ENCODE peak calls at places on chromosomes 5 and 9, in four cellular contexts. R is IMR-90, F is colonic mucosa, N is stomach. H is an unnamed sample. For H3K4me1 and H3K27me3, the result is how much of the 10 kb centered on the place peaks cover.

GRCh38 chr5:11878846-11879245 is 25.4 kb downstream of the CTNND2 start:
- DNase-seq in N (no peak), F (no peak), R (no peak), H (no peak)

GRCh38 chr5:43042176-43042625 is 2.1 kb upstream of the ANXA2R start:
- DNase-seq in R (peak), N (peak), F (peak), H (peak)

GRCh38 chr9:14180077-14180941 is 133.6 kb downstream of the NFIB start:
- DNase-seq in N (peak), F (peak), R (no peak), H (no peak)

GRCh38 chr5:96528816-96529474 is 95.9 kb upstream of the PCSK1 start:
- DNase-seq in R (no peak), N (no peak), F (no peak), H (no peak)

GRCh38 chr5:139636207-139636792 is 11.8 kb upstream of the CXXC5 start:
- DNase-seq in F (peak), N (peak), R (no peak), H (no peak)

GRCh38 chr9:34124923-34125322 is 1.6 kb downstream of the DCAF12 start:
- DNase-seq in F (peak), R (no peak), N (no peak), H (no peak)

GRCh38 chr5:2565147-2565546 is 186.3 kb downstream of the IRX2 start:
- DNase-seq in R (no peak), F (no peak), N (no peak), H (no peak)

GRCh38 chr5:169911448-169912212 is 68.7 kb downstream of the INSYN2B start:
- DNase-seq in R (no peak), F (no peak), N (no peak), H (no peak)

GRCh38 chr5:128109138-128109537 is 25.6 kb downstream of the SLC12A2 start:
- DNase-seq in F (peak), R (no peak), N (no peak), H (peak)

GRCh38 chr5:143206194-143207053 is 197.1 kb downstream of the NR3C1 start:
- DNase-seq in F (no peak), R (no peak), N (no peak), H (no peak)

GRCh38 chr5:135008556-135008955 is 25.5 kb downstream of the PITX1 start:
- DNase-seq in R (no peak), N (no peak), F (no peak), H (no peak)

GRCh38 chr5:14710313-14710994 is 45.9 kb downstream of the OTULIN start:
- DNase-seq in R (no peak), N (no peak), F (no peak), H (no peak)

GRCh38 chr9:75855509-75855908 is 35.0 kb upstream of the PCSK5 start:
- DNase-seq in F (peak), N (no peak), R (peak), H (no peak)

GRCh38 chr5:78886650-78887230 is 98.4 kb downstream of the ARSB start:
- DNase-seq in F (no peak), N (no peak), R (peak), H (no peak)

GRCh38 chr9:764105-764524 is 77.4 kb upstream of the DMRT1 start:
- DNase-seq in F (peak), N (peak), R (peak), H (peak)

GRCh38 chr5:130605200-130605599 is 559.9 kb downstream of the HINT1 start:
- DNase-seq in F (no peak), N (no peak), R (no peak), H (no peak)

GRCh38 chr9:77731930-77732329 is 83.8 kb upstream of the GNA14 start:
- DNase-seq in F (no peak), N (no peak), R (no peak), H (no peak)

GRCh38 chr9:25678846-25679360 is 659 bp upstream of the TUSC1 start:
- DNase-seq in R (peak), F (no peak), N (no peak), H (no peak)

GRCh38 chr5:152623951-152624350 is 218.9 kb upstream of the NMUR2 start:
- DNase-seq in R (no peak), F (no peak), N (no peak), H (no peak)

GRCh38 chr9:20786807-20787206 is 102.7 kb downstream of the FOCAD start:
- DNase-seq in R (no peak), N (no peak), F (no peak), H (no peak)

GRCh38 chr9:129336601-129337286 is 158.7 kb upstream of the IER5L start:
- DNase-seq in R (peak), N (peak), F (peak), H (no peak)

GRCh38 chr9:108512426-108513173 is 343.2 kb downstream of the ACTL7B start:
- DNase-seq in F (no peak), N (no peak), R (peak), H (no peak)

GRCh38 chr5:6705088-6705487 is 8.1 kb upstream of the TENT4A start:
- DNase-seq in F (no peak), N (no peak), R (no peak), H (no peak)

GRCh38 chr9:119763260-119763659 is 394.0 kb upstream of the BRINP1 start:
- DNase-seq in R (no peak), F (no peak), N (no peak), H (no peak)

GRCh38 chr9:96382175-96382574 is 1.3 kb downstream of the SLC35D2 start:
- DNase-seq in N (no peak), F (no peak), R (peak), H (no peak)

GRCh38 chr5:164341056-164341619 is 835.7 kb downstream of the MAT2B start:
- DNase-seq in R (no peak), F (no peak), N (no peak), H (no peak)

GRCh38 chr5:95773325-95774059 is 42.4 kb downstream of the RHOBTB3 start:
- DNase-seq in R (peak), N (no peak), F (no peak), H (no peak)

GRCh38 chr5:136655429-136655828 is 290.1 kb upstream of the TRPC7 start:
- DNase-seq in N (no peak), F (no peak), R (peak), H (no peak)

GRCh38 chr5:176538505-176538806 is 1.3 kb upstream of the RNF44 start:
- DNase-seq in F (no peak), N (no peak), R (no peak), H (no peak)

GRCh38 chr9:38421498-38422211 is 2.6 kb downstream of the IGFBPL1 start:
- DNase-seq in F (no peak), R (no peak), N (no peak), H (no peak)

GRCh38 chr9:4295160-4295559 is 4.7 kb downstream of the GLIS3 start:
- DNase-seq in R (no peak), F (no peak), N (no peak), H (no peak)

GRCh38 chr5:77337716-77338115 is 127.2 kb downstream of the PDE8B start:
- DNase-seq in F (no peak), R (no peak), N (no peak), H (no peak)

GRCh38 chr9:28363180-28363579 is 789.9 kb upstream of the C9orf72 start:
- DNase-seq in F (no peak), R (no peak), N (no peak), H (no peak)

GRCh38 chr5:32734822-32735378 is 23.8 kb downstream of the NPR3 start:
- DNase-seq in R (no peak), N (no peak), F (no peak), H (no peak)

GRCh38 chr9:81473708-81474107 is 215.6 kb downstream of the TLE1 start:
- DNase-seq in N (no peak), F (no peak), R (peak), H (no peak)

GRCh38 chr9:34385561-34386230 is 9.0 kb upstream of the MYORG start:
- DNase-seq in F (no peak), R (no peak), N (no peak), H (no peak)

GRCh38 chr5:60504342-60504741 is 195.6 kb downstream of the DEPDC1B start:
- DNase-seq in R (no peak), F (no peak), N (no peak), H (no peak)

GRCh38 chr5:103283869-103284268 is 25.3 kb downstream of the MACIR start:
- DNase-seq in F (no peak), R (no peak), N (no peak), H (no peak)

GRCh38 chr9:36590246-36590645 is 17.6 kb downstream of the MELK start:
- DNase-seq in F (no peak), N (no peak), R (no peak), H (no peak)

GRCh38 chr5:159713254-159713653 is 203.0 kb upstream of the ADRA1B start:
- DNase-seq in R (no peak), N (no peak), F (no peak), H (no peak)

DNA sequence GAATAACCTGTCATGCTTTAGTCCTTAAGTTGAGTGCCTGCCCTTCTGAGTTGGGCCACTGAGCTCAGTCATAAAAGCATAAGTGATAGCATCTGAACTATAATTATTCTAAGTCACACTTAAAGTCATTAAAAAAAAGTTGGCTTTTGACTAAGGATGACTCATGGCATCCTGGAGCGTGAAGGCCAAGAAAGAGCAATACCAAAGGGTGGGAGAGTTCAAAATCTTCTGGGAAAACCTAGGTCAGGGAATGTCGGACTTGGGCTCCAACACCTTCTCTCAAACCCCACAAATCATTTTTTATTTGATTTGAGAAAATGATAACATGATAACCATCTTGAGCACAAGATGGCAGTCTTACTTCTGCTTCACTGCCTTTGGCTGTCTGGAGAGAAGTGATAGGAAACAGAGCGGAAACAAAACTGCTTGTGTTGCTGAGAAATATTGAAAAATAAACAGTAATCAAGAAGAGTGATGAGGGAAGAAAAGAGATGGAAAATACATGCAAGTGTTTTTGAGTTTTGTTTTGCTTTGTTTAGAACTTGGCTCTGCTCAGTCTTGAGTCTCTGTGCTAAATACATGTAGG is 16.9 kb upstream of the NTRK2 start:
- DNase-seq in F (no peak), R (no peak), N (no peak), H (no peak)
- TF ChIP-seq CTCF in F (no peak), R (no peak), N (no peak), H (no peak)

DNA sequence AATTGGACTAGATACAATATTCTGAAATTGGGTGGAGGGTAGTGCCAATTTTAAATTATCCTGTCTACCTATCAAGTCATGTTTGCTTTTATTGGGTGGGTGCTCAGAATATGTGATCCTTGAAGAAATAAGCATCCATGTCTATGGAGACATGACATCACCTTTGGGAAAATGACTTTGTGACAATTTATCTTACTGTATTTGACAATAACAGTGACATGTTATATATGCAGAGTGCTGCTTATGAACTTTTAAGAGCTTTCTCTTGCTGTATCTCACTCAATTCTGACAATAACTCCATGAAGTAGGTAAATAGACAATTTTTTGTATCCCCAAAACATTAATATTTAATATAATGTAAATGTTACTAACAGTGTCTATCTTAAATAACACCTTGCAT is 15.1 kb upstream of the ACTBL2 start:
- DNase-seq in R (no peak), N (no peak), F (no peak), H (no peak)
- H3K4me1 ChIP-seq in R (under half), N (under half), F (under half), H (under half)

GRCh38 chr5:17357504-17357903 is 140.1 kb downstream of the BASP1 start:
- DNase-seq in R (no peak), F (no peak), N (no peak), H (no peak)
- H3K27me3 ChIP-seq in R (under half), F (under half), N (under half), H (under half)

GRCh38 chr5:132909702-132910101 is 36.2 kb downstream of the LEAP2 start:
- DNase-seq in R (no peak), N (no peak), F (no peak), H (no peak)

GRCh38 chr5:132901730-132902129 is 28.3 kb downstream of the LEAP2 start:
- DNase-seq in N (no peak), F (no peak), R (no peak), H (no peak)

GRCh38 chr5:132901036-132901435 is 27.6 kb downstream of the LEAP2 start:
- DNase-seq in R (no peak), N (no peak), F (no peak), H (no peak)

GRCh38 chr5:132907161-132907560 is 33.7 kb downstream of the LEAP2 start:
- DNase-seq in N (no peak), F (no peak), R (peak), H (no peak)

DNA sequence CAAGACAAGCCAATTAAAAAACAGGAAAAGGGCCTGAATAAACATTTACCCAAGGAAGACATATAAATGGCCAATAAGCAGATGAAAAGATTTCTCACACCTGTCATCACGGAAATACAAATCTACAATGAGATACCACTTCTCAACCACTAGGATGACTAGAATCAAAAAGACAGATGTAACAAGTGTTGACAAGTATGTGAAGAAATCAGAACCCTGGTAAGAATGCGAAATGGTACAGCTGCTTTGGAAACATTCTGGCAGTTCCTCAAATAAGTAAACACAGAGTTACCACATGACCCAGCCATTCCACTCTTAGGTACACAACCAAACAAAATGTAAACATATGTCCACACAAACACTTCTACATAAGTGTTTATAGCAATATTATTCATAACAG is 32.5 kb downstream of the LEAP2 start:
- DNase-seq in F (no peak), R (peak), N (no peak), H (no peak)
- TF ChIP-seq CTCF in F (no peak), R (no peak), N (no peak), H (peak)

DNA sequence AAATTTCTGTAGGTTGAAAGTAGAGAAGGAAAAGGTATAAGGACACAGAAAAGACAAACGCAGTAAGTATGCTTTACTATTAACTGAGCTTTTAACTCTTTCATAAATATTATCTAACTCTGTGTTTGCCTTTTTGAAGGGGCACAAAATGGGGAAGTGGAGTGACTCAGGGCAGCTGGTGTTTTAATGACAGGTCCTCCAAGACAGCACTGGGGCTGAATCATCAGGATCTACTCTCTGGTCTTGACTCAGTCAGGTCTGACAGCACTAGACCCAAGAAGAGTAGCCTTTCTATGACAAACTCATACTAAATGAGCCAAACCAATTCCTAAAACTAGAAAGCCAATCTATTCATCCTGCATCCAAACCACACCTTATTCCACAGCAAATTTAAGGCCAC is 102.2 kb downstream of the APTX start:
- DNase-seq in R (no peak), N (no peak), F (no peak), H (no peak)
- H3K4me1 ChIP-seq in R (under half), N (under half), F (under half), H (under half)

DNA sequence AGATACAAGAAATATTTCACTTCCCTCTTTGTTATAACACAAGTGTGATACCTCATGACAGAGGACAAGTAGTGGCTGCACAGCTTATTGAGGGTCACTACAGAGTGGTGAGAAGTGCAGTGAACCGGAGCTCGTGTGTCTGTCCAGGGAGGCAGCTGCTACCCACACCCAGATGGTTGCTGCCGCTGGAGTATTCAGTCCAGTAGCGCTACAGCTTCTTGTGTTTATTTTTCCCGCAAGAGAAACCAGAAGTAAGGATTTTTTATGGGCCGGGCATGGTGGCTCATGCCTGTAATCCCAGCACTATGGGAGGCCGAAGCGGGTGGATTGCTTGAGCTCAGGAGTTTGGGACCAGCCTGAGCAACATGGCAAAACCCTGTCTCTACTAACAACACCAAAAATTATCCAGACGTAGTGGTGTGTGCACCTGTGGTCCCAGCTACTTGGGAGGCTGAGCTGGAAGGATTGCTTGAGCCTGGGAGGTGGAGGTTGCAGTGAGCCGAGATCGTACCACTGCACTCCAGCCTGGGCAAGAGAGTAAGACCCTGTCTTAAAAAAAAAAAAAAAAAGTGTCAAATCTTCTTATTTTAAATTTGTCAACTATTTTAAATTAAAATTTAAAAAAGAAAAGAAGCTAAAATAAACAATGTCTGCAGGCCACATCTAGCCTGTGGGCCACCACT is 213.5 kb upstream of the MSX2 start:
- DNase-seq in R (no peak), F (no peak), N (no peak), H (no peak)
- H3K27me3 ChIP-seq in R (under half), F (under half), N (under half), H (under half)

GRCh38 chr5:93582677-93583524 is at the start of gene NR2F1:
- DNase-seq in F (peak), N (peak), R (peak), H (peak)
- TF ChIP-seq CTCF in F (no peak), N (peak), R (peak), H (no peak)

GRCh38 chr5:149583394-149583793 is 2.1 kb downstream of the ARHGEF37 start:
- DNase-seq in R (no peak), N (peak), F (peak), H (no peak)

GRCh38 chr5:149585910-149586309 is 4.6 kb downstream of the ARHGEF37 start:
- DNase-seq in F (no peak), R (no peak), N (no peak), H (no peak)

GRCh38 chr5:149586708-149587318 is 5.5 kb downstream of the ARHGEF37 start:
- DNase-seq in F (no peak), N (no peak), R (no peak), H (no peak)

GRCh38 chr5:149581931-149582768 is 852 bp downstream of the ARHGEF37 start:
- DNase-seq in F (peak), N (peak), R (no peak), H (no peak)

GRCh38 chr5:149584106-149584505 is 2.8 kb downstream of the ARHGEF37 start:
- DNase-seq in R (no peak), N (no peak), F (no peak), H (no peak)
- H3K4me1 ChIP-seq in R (under half), N (half or more), F (under half), H (under half)